ENCODE peak calls at places on chromosomes 1 and 21, in six cellular contexts. B is stimulated activated naive CD8-positive, alpha-beta T cell treated with anti-CD3 and anti-CD28 coated beads, Interleukin-15, Interleukin-2, amounts not matched to agents 100 U/mL and 50 U/mL, for 24 hours; S is Daoy; X is mammary epithelial cell; J is stimulated activated CD4-positive, alpha-beta T cell treated with anti-CD3 and anti-CD28 coated beads, TNF-alpha, amount 100 ng/mL, for 1 hour; G is esophagus squamous epithelium. V is an unnamed sample.

GRCh38 chr1:53899206-53899628 is 5.2 kb downstream of the DIO1 start:
- DNase-seq in S (peak; percentile 39), B (no peak), X (no peak), G (no peak), J (no peak), V (no peak)

GRCh38 chr1:67685558-67686271 is 714 bp downstream of the GADD45A start:
- DNase-seq in S (peak; percentile 72), X (peak; percentile 51), B (peak; percentile 66), G (peak; percentile 20), J (peak; percentile 52), V (peak; percentile 31)

GRCh38 chr1:33099290-33100118 is 18.6 kb downstream of the AZIN2 start:
- DNase-seq in G (no peak), X (peak; percentile 100), B (peak; percentile 73), S (peak; percentile 100), J (peak; percentile 28), V (peak; percentile 85)

GRCh38 chr21:28294046-28294445 is 698.6 kb downstream of the LTN1 start:
- DNase-seq in S (no peak), J (no peak), B (no peak), G (no peak), X (peak; percentile 25), V (no peak)

GRCh38 chr1:84758968-84759491 is 68.8 kb upstream of the SSX2IP start:
- DNase-seq in X (no peak), B (peak; percentile 25), J (no peak), S (peak; percentile 67), G (no peak), V (no peak)

GRCh38 chr1:192565946-192566345 is 9.6 kb upstream of the RGS1 start:
- DNase-seq in J (no peak), B (no peak), G (no peak), X (peak; percentile 14), S (no peak), V (no peak)

GRCh38 chr1:75725861-75726361 is 1.4 kb downstream of the ACADM start:
- DNase-seq in B (no peak), G (no peak), J (no peak), S (no peak), X (no peak), V (peak; percentile 35)

GRCh38 chr21:25561668-25562641 is 45.3 kb downstream of the MRPL39 start:
- DNase-seq in G (no peak), X (no peak), J (peak; percentile 83), B (peak; percentile 87), S (peak; percentile 89), V (peak; percentile 28)

GRCh38 chr1:61338899-61339298 is 256.5 kb downstream of the NFIA start:
- DNase-seq in X (no peak), J (no peak), B (no peak), G (no peak), S (no peak), V (no peak)

V was measured in trophoblast cell.